ENCODE peak calls at places on chromosomes 7 and 10, in six cellular contexts. L, Y, H, M, O and Z are unnamed samples.

GRCh38 chr7:36945612-36946400 is 221.5 kb upstream of the AOAH start:
- DNase-seq in L (no peak), Y (peak), H (no peak), M (no peak), O (peak), Z (no peak)

GRCh38 chr7:6578114-6579084 is 1.1 kb downstream of the ZDHHC4 start:
- DNase-seq in L (no peak), Y (no peak), H (no peak), M (no peak), O (no peak), Z (no peak)

GRCh38 chr10:70560511-70560931 is 42.0 kb downstream of the PRF1 start:
- DNase-seq in L (no peak), Y (no peak), H (no peak), M (no peak), O (peak), Z (no peak)

GRCh38 chr7:44440577-44441078 is 49.8 kb downstream of the NUDCD3 start:
- DNase-seq in L (no peak), Y (no peak), H (no peak), M (no peak), O (no peak), Z (no peak)

GRCh38 chr10:29896053-29896452 is 163.3 kb downstream of the JCAD start:
- DNase-seq in L (no peak), Y (no peak), H (peak), M (no peak), O (no peak), Z (no peak)

GRCh38 chr7:114789942-114790341 is 132.0 kb upstream of the MDFIC start:
- DNase-seq in L (no peak), Y (no peak), H (peak), M (no peak), O (no peak), Z (no peak)

GRCh38 chr10:31426425-31426824 is 107.4 kb downstream of the ZEB1 start:
- DNase-seq in L (no peak), Y (no peak), H (peak), M (no peak), O (peak), Z (no peak)

GRCh38 chr10:129958686-129959543 is 5.2 kb downstream of the EBF3 start:
- DNase-seq in L (no peak), Y (peak), H (no peak), M (peak), O (no peak), Z (no peak)

GRCh38 chr10:72557362-72557761 is 68.5 kb downstream of the MICU1 start:
- DNase-seq in L (no peak), Y (no peak), H (peak), M (no peak), O (no peak), Z (no peak)

GRCh38 chr7:44144968-44145418 is 3.9 kb upstream of the MYL7 start:
- DNase-seq in L (no peak), Y (no peak), H (no peak), M (no peak), O (no peak), Z (no peak)

GRCh38 chr7:20647908-20648776 is 32.7 kb downstream of the ABCB5 start:
- DNase-seq in L (no peak), Y (peak), H (no peak), M (peak), O (no peak), Z (no peak)

GRCh38 chr7:151509670-151510333 is 9.9 kb downstream of the RHEB start:
- DNase-seq in L (no peak), Y (no peak), H (no peak), M (no peak), O (no peak), Z (no peak)

GRCh38 chr7:99108615-99109014 is 35.3 kb downstream of the SMURF1 start:
- DNase-seq in L (no peak), Y (no peak), H (no peak), M (no peak), O (no peak), Z (no peak)

GRCh38 chr7:99106869-99107268 is 37.0 kb downstream of the SMURF1 start:
- DNase-seq in L (no peak), Y (no peak), H (no peak), M (no peak), O (no peak), Z (no peak)

GRCh38 chr7:99111591-99111990 is 32.3 kb downstream of the SMURF1 start:
- DNase-seq in L (no peak), Y (no peak), H (no peak), M (no peak), O (no peak), Z (no peak)

GRCh38 chr7:99112097-99112496 is 31.8 kb downstream of the SMURF1 start:
- DNase-seq in L (no peak), Y (no peak), H (no peak), M (no peak), O (no peak), Z (no peak)

GRCh38 chr7:99109108-99110051 is 34.5 kb downstream of the SMURF1 start:
- DNase-seq in L (no peak), Y (no peak), H (peak), M (no peak), O (peak), Z (no peak)
- H3K27ac ChIP-seq in L (no peak), Y (no peak), H (peak), M (no peak), O (no peak), Z (no peak)

DNA sequence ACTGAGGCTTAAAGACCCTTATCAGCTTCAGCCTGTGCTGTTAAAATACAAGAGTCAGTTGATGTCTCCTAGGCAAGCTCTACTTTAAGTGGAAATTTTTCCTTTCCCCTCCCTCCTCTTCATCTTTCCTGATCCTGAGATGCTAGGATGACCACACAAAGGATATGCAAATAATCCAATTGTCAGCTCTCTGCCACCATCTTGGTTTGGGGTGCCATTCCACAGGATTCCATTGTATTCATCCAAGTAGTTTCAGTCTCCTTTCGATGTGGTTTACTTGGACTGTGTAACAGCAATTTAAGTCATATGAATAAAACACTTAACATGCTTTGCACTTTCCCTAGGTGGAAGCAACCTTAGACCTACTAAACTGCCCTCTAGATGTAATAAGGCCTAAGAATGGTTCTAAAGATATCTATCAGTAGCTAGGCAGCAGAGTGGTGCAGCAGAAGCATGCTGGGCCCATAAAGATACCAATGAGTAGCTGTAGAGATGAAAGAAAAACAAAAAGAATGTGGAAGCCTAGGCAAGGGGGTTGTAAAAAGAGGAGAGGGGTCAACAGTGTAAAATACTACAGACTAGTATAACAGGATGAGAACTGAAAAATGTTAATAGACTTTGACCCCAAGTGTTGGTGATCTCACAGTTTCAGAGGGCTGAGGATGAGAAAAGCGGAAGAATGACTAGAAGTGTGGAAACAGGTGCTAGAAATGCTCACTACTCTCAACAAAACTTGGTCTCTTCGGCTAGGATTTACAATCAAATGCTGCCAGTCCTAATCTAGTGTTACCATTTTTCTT is 2.4 kb upstream of the CFAP69 start:
- DNase-seq in L (no peak), Y (no peak), H (no peak), M (no peak), O (no peak), Z (no peak)
- H3K27ac ChIP-seq in L (no peak), Y (no peak), H (no peak), M (no peak), O (no peak), Z (no peak)

DNA sequence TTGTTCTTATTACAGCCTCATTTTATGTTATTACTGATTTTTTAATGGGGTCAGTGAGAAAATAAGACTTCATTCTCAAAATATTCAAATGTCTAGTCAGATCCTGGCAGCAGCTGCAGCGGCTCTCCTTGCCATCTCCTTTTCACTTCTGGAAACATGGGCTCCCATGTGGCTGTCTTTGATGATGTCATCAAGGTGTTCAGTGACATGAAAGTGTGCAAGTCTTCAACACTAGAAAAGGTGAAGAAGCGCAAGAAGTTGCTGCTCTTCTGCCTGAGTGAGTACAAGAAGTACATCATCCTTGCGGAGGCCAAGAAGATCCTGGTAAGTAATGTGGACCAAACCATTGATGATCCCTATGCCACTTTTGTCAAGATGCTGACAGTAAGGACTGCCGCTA is 19.6 kb downstream of the KLLN start:
- DNase-seq in L (no peak), Y (no peak), H (no peak), M (no peak), O (no peak), Z (no peak)
- H3K27ac ChIP-seq in L (no peak), Y (no peak), H (peak), M (no peak), O (no peak), Z (no peak)

DNA sequence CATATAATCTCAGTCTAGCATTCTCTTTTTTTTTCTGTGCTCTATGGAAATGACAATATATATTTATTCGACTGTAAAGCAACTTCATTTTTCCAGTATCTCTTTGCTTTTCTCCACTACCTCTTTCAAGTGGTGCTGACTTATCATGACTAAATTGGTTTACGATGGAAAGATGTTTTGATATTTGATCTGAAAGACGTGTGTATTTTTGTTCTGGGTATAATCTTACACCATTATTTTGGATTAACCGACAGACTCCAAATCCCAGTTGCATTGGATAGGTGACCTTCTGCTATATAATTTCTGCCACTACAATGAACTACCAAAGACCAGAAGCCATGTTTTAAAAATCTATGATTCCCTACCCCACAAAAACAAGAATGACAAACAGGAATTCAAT is 380.5 kb upstream of the NFE2L3 start:
- DNase-seq in L (no peak), Y (no peak), H (no peak), M (no peak), O (no peak), Z (no peak)
- H3K27ac ChIP-seq in L (no peak), Y (no peak), H (no peak), M (no peak), O (no peak), Z (no peak)

DNA sequence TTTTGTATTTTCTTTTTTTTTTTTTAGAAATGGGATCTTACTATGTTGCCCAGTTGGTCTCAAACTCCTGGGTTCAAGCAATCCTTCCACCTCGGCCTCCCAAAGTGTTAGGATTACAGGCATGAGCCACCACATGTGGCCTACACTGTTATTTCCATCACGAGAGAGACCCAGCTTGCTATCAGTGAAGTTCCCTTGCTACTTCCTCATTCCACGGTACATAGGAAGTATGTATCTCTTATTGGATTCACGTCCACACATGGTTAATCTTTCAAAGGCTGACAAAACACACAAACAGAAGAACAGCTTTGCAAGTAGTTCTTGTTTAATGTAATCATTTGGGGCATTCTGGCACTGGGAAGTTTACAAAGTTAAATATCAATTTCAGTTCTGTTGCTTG is 50.9 kb downstream of the DCLRE1A start:
- DNase-seq in L (no peak), Y (no peak), H (no peak), M (no peak), O (no peak), Z (no peak)
- H3K27ac ChIP-seq in L (no peak), Y (no peak), H (no peak), M (no peak), O (no peak), Z (no peak)

DNA sequence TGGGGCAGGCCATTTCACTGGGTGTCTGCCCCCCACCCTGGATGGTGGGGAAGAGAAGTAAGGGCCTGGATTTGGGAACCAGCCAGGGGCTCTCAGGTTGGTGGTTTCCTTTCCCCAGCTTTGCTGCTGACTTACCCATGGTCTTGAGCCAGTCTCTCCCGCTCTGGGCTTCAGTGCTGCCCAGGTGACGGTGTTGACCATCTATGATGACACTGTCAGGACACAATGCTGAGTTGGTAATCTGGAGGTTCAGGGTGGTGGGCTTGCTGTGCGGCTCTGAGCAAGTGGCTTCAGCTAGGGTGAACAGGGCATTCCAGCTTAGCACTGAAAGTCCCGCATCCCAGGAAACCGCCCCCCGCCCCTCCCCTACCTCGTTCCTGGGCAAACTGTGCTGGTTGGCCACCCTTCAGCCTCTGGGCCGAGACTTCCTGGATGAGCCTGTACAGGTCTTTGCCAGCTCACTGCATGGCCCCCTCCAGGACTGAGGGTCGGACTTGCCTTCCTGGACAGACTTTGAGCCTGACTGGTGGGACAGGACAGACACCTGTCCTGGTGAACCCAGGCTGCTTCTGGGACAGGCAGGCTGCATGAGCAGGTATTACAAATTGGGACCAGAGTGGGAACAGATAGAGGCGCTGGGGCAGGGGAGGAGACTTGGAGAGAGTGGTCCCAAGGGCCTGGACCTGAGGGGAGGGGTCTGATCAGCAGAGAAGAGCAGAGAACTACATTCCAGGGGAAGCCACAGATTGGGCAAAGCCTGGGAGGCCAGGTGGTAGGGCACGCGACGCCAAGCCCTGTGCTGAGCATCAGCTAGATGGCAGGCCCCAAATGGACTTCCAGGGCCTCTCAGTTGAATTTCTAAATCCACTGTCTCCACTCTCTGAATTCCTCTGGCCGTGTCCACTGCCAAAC is 19.9 kb upstream of the ZMIZ1 start:
- DNase-seq in L (no peak), Y (no peak), H (no peak), M (no peak), O (no peak), Z (no peak)
- H3K27ac ChIP-seq in L (peak), Y (peak), H (no peak), M (no peak), O (no peak), Z (peak)